ENCODE peak calls at places on chromosomes 7 and 10, in ten cellular contexts. B, M, J, I, O, A, U, D, Z and V are unnamed samples.

GRCh38 chr7:45985902-45986301 is 64.8 kb upstream of the IGFBP3 start:
- DNase-seq in D (peak; percentile 40), U (peak; percentile 18), O (peak; percentile 52), J (no peak), M (peak; percentile 89), B (no peak), Z (no peak), A (no peak), I (no peak), V (peak; percentile 5)

GRCh38 chr7:128704909-128705308 is 32.8 kb downstream of the GARIN1A start:
- DNase-seq in I (no peak), Z (no peak), O (no peak), U (no peak), B (no peak), M (no peak), A (no peak), D (no peak), J (no peak), V (no peak)

GRCh38 chr10:72364239-72364777 is 9.6 kb upstream of the DNAJB12 start:
- DNase-seq in I (peak; percentile 79), U (peak; percentile 80), O (peak; percentile 93), J (peak; percentile 89), M (peak; percentile 96), B (peak; percentile 60), A (peak; percentile 97), D (peak; percentile 88), Z (peak; percentile 81), V (peak; percentile 95)

GRCh38 chr7:47720141-47720906 is 138.4 kb upstream of the TNS3 start:
- DNase-seq in A (no peak), O (no peak), D (no peak), U (no peak), B (no peak), M (peak; percentile 82), J (no peak), I (no peak), Z (no peak), V (no peak)

GRCh38 chr10:14086596-14086995 is 244.1 kb downstream of the FRMD4A start:
- DNase-seq in U (no peak), J (no peak), D (no peak), M (no peak), B (no peak), A (no peak), I (no peak), O (no peak), Z (no peak), V (no peak)

GRCh38 chr7:79199961-79200360 is 253.5 kb downstream of the MAGI2 start:
- DNase-seq in U (no peak), Z (no peak), J (no peak), D (no peak), B (no peak), O (no peak), I (no peak), M (peak; percentile 53), A (no peak), V (no peak)

GRCh38 chr10:58175990-58176910 is 91.4 kb downstream of the IPMK start:
- DNase-seq in A (no peak), O (no peak), U (no peak), B (no peak), J (no peak), Z (no peak), I (no peak), M (peak; percentile 56), D (no peak), V (no peak)

GRCh38 chr10:1600861-1601260 is 136.5 kb downstream of the ADARB2 start:
- DNase-seq in Z (no peak), U (no peak), I (no peak), A (no peak), D (no peak), B (no peak), J (no peak), M (no peak), O (no peak), V (no peak)

GRCh38 chr7:142963993-142964392 is 1.8 kb upstream of the KEL start:
- DNase-seq in A (no peak), U (no peak), O (no peak), M (no peak), B (no peak), Z (no peak), J (no peak), I (no peak), D (no peak), V (no peak)

GRCh38 chr7:73701357-73701995 is 18.0 kb downstream of the STX1A start:
- DNase-seq in U (no peak), O (peak; percentile 95), I (peak; percentile 31), A (peak; percentile 58), J (peak; percentile 56), Z (no peak), M (peak; percentile 60), D (no peak), B (no peak), V (peak; percentile 84)

GRCh38 chr7:12623223-12623622 is 52.7 kb downstream of the SCIN start:
- DNase-seq in Z (no peak), O (no peak), I (no peak), B (no peak), A (no peak), U (no peak), D (no peak), J (no peak), M (no peak), V (no peak)

GRCh38 chr7:117424090-117424829 is 3.0 kb downstream of the ASZ1 start:
- DNase-seq in J (no peak), A (no peak), Z (no peak), B (no peak), D (no peak), M (no peak), I (no peak), U (no peak), O (no peak), V (peak; percentile 4)

GRCh38 chr10:4512557-4513286 is 313.3 kb upstream of the AKR1E2 start:
- DNase-seq in Z (no peak), O (peak; percentile 75), U (no peak), D (peak; percentile 13), I (no peak), J (peak; percentile 17), M (peak; percentile 84), B (no peak), A (peak; percentile 73), V (peak; percentile 51)

GRCh38 chr7:132750530-132751281 is 174.4 kb upstream of the PLXNA4 start:
- DNase-seq in B (no peak), D (no peak), A (no peak), M (peak; percentile 10), O (no peak), Z (no peak), I (no peak), J (no peak), U (no peak), V (no peak)

GRCh38 chr7:96670338-96671289 is 39.0 kb downstream of the SEM1 start:
- DNase-seq in J (no peak), U (no peak), B (no peak), M (no peak), Z (no peak), D (no peak), I (no peak), O (no peak), A (no peak), V (peak; percentile 93)

GRCh38 chr10:43573250-43574034 is 974 bp downstream of the ZNF239 start:
- DNase-seq in M (peak; percentile 71), B (no peak), Z (no peak), O (no peak), A (no peak), J (peak; percentile 13), I (no peak), U (peak; percentile 6), D (no peak), V (peak; percentile 7)

GRCh38 chr10:70352401-70353097 is 29.9 kb downstream of the LRRC20 start:
- DNase-seq in O (no peak), J (no peak), B (no peak), M (no peak), U (no peak), I (no peak), A (peak; percentile 65), D (no peak), Z (no peak), V (peak; percentile 62)